ENCODE peak calls at places on chromosome 11, in six cellular contexts. N, Y, K, W, R and B are unnamed samples.

GRCh38 chr11:134223066-134223465 is 701 bp downstream of the NCAPD3 start:
- DNase-seq in N (no peak), Y (no peak), K (no peak), W (no peak), R (no peak), B (no peak)

GRCh38 chr11:99368579-99368978 is 347.8 kb downstream of the CNTN5 start:
- DNase-seq in N (no peak), Y (no peak), K (peak; percentile 1), W (peak; percentile 43), R (no peak), B (no peak)

GRCh38 chr11:15641191-15641810 is 526.6 kb downstream of the INSC start:
- DNase-seq in N (no peak), Y (no peak), K (peak; percentile 60), W (no peak), R (peak; percentile 16), B (no peak)

GRCh38 chr11:44621784-44622183 is 56.3 kb downstream of the CD82 start:
- DNase-seq in N (no peak), Y (no peak), K (no peak), W (no peak), R (no peak), B (no peak)

GRCh38 chr11:83004855-83005556 is 66.7 kb downstream of the RAB30 start:
- DNase-seq in N (no peak), Y (no peak), K (peak; percentile 71), W (no peak), R (no peak), B (no peak)

GRCh38 chr11:40285520-40285919 is 1173.9 kb downstream of the LRRC4C start:
- DNase-seq in N (no peak), Y (no peak), K (no peak), W (no peak), R (no peak), B (no peak)

GRCh38 chr11:101444851-101445250 is 139.0 kb downstream of the TRPC6 start:
- DNase-seq in N (no peak), Y (no peak), K (no peak), W (no peak), R (no peak), B (no peak)

GRCh38 chr11:60860943-60861342 is 5.2 kb upstream of the PTGDR2 start:
- DNase-seq in N (no peak), Y (no peak), K (no peak), W (no peak), R (no peak), B (no peak)

GRCh38 chr11:34155057-34155758 is 49.8 kb downstream of the NAT10 start:
- DNase-seq in N (no peak), Y (no peak), K (no peak), W (peak; percentile 5), R (no peak), B (no peak)

GRCh38 chr11:16412525-16413194 is 56.3 kb upstream of the SOX6 start:
- DNase-seq in N (no peak), Y (no peak), K (no peak), W (no peak), R (no peak), B (no peak)

GRCh38 chr11:79173615-79174014 is 267.2 kb downstream of the TENM4 start:
- DNase-seq in N (no peak), Y (no peak), K (peak; percentile 55), W (peak; percentile 81), R (no peak), B (no peak)

GRCh38 chr11:122394326-122394725 is 261.2 kb upstream of the UBASH3B start:
- DNase-seq in N (no peak), Y (no peak), K (no peak), W (no peak), R (no peak), B (no peak)

GRCh38 chr11:8258289-8258688 is 5.4 kb downstream of the LMO1 start:
- DNase-seq in N (no peak), Y (no peak), K (peak; percentile 23), W (no peak), R (no peak), B (no peak)

GRCh38 chr11:64222651-64223000 is 3.4 kb downstream of the TRPT1 start:
- DNase-seq in N (no peak), Y (no peak), K (no peak), W (no peak), R (no peak), B (no peak)

GRCh38 chr11:111336582-111337256 is 38.4 kb downstream of the POU2AF3 start:
- DNase-seq in N (peak; percentile 77), Y (no peak), K (no peak), W (peak; percentile 84), R (no peak), B (no peak)

GRCh38 chr11:120208777-120209176 is 2.1 kb upstream of the OAF start:
- DNase-seq in N (no peak), Y (no peak), K (peak; percentile 69), W (peak; percentile 79), R (no peak), B (no peak)

GRCh38 chr11:67118801-67119576 is at the start of gene KDM2A:
- DNase-seq in N (peak; percentile 99), Y (peak; percentile 99), K (peak; percentile 99), W (peak; percentile 99), R (peak; percentile 98), B (peak; percentile 99)

GRCh38 chr11:86800076-86800955 is at the start of gene PRSS23:
- DNase-seq in N (peak; percentile 68), Y (peak; percentile 48), K (peak; percentile 86), W (peak; percentile 55), R (peak; percentile 34), B (peak; percentile 90)

GRCh38 chr11:31874631-31875191 is 63.6 kb upstream of the PAX6 start:
- DNase-seq in N (peak; percentile 34), Y (no peak), K (no peak), W (no peak), R (no peak), B (peak; percentile 65)

GRCh38 chr11:69489746-69490365 is 8.4 kb downstream of the LINC01488 start:
- DNase-seq in N (no peak), Y (no peak), K (no peak), W (no peak), R (no peak), B (no peak)

GRCh38 chr11:100674212-100674611 is 12.9 kb upstream of the ARHGAP42 start:
- DNase-seq in N (no peak), Y (no peak), K (no peak), W (peak; percentile 93), R (no peak), B (no peak)

GRCh38 chr11:94524293-94524692 is 12.0 kb downstream of the C11orf97 start:
- DNase-seq in N (no peak), Y (no peak), K (no peak), W (no peak), R (no peak), B (no peak)

GRCh38 chr11:111452146-111452545 is 60.0 kb downstream of the BTG4 start:
- DNase-seq in N (no peak), Y (no peak), K (peak; percentile 36), W (no peak), R (no peak), B (peak; percentile 80)

GRCh38 chr11:34318111-34319037 is 39.4 kb downstream of the ABTB2 start:
- DNase-seq in N (no peak), Y (no peak), K (peak; percentile 81), W (no peak), R (no peak), B (no peak)

GRCh38 chr11:79447039-79447438 is 6.2 kb upstream of the TENM4 start:
- DNase-seq in N (peak; percentile 58), Y (no peak), K (no peak), W (no peak), R (no peak), B (no peak)

GRCh38 chr11:32796425-32796824 is 2.0 kb upstream of the CCDC73 start:
- DNase-seq in N (no peak), Y (no peak), K (no peak), W (no peak), R (no peak), B (no peak)

GRCh38 chr11:101706015-101706414 is 122.2 kb upstream of the TRPC6 start:
- DNase-seq in N (no peak), Y (no peak), K (no peak), W (peak; percentile 50), R (no peak), B (no peak)

GRCh38 chr11:16356057-16356750 is at the start of gene SOX6:
- DNase-seq in N (peak; percentile 26), Y (peak; percentile 6), K (peak; percentile 3), W (peak; percentile 18), R (no peak), B (no peak)

GRCh38 chr11:66081505-66081904 is 11.4 kb downstream of the PACS1 start:
- DNase-seq in N (no peak), Y (no peak), K (peak; percentile 42), W (no peak), R (no peak), B (peak; percentile 51)

GRCh38 chr11:78961186-78961782 is 386.6 kb upstream of the NARS2 start:
- DNase-seq in N (peak; percentile 92), Y (peak; percentile 45), K (peak; percentile 86), W (peak; percentile 54), R (no peak), B (no peak)

GRCh38 chr11:36377759-36378553 is 81.9 kb downstream of the PRR5L start:
- DNase-seq in N (peak; percentile 13), Y (no peak), K (no peak), W (no peak), R (no peak), B (no peak)

GRCh38 chr11:43975631-43976030 is 33.2 kb downstream of the C11orf96 start:
- DNase-seq in N (no peak), Y (no peak), K (no peak), W (no peak), R (no peak), B (no peak)

GRCh38 chr11:43575931-43576833 is 104.4 kb upstream of the HSD17B12 start:
- DNase-seq in N (no peak), Y (no peak), K (no peak), W (no peak), R (no peak), B (peak; percentile 34)